ENCODE peak calls at places on chromosomes 5 and 9, in five cellular contexts. C is adipocyte, B is fibroblast of pulmonary artery, K is BJ, I is HL-60. X is an unnamed sample.

GRCh38 chr9:83920469-83920941 is 727 bp downstream of the KIF27 start:
- DNase-seq in C (peak; percentile 71), B (peak; percentile 50), K (no peak), I (no peak), X (peak; percentile 24)

GRCh38 chr5:177086918-177087706 is 397 bp downstream of the FGFR4 start:
- DNase-seq in C (peak; percentile 38), B (no peak), K (no peak), I (peak; percentile 22), X (no peak)

GRCh38 chr5:65062684-65063083 is 294.0 kb downstream of the CWC27 start:
- DNase-seq in C (peak; percentile 95), B (peak; percentile 97), K (peak; percentile 68), I (no peak), X (peak; percentile 23)

GRCh38 chr5:142671801-142672200 is 14.1 kb downstream of the FGF1 start:
- DNase-seq in C (peak; percentile 75), B (peak; percentile 70), K (peak; percentile 51), I (no peak), X (peak; percentile 74)

GRCh38 chr5:114412509-114413171 is 50.8 kb downstream of the KCNN2 start:
- DNase-seq in C (peak; percentile 81), B (peak; percentile 7), K (peak; percentile 99), I (no peak), X (peak; percentile 49)

GRCh38 chr5:16871746-16872339 is 64.2 kb downstream of the MYO10 start:
- DNase-seq in C (peak; percentile 74), B (peak; percentile 56), K (peak; percentile 79), I (no peak), X (no peak)

GRCh38 chr5:56412601-56413379 is 179.7 kb upstream of the ANKRD55 start:
- DNase-seq in C (no peak), B (no peak), K (no peak), I (peak; percentile 59), X (no peak)

GRCh38 chr5:135376961-135377621 is 21.9 kb downstream of the MACROH2A1 start:
- DNase-seq in C (peak; percentile 78), B (no peak), K (no peak), I (no peak), X (peak; percentile 26)

GRCh38 chr5:150124111-150124557 is 31.5 kb downstream of the PDGFRB start:
- DNase-seq in C (no peak), B (no peak), K (no peak), I (no peak), X (no peak)

GRCh38 chr5:106094128-106094726 is 1576.5 kb downstream of the EFNA5 start:
- DNase-seq in C (peak; percentile 93), B (peak; percentile 26), K (no peak), I (no peak), X (peak; percentile 31)

GRCh38 chr5:43389679-43390329 is 22.4 kb downstream of the CCL28 start:
- DNase-seq in C (peak; percentile 96), B (peak; percentile 96), K (peak; percentile 65), I (peak; percentile 87), X (peak; percentile 83)

GRCh38 chr5:1110930-1111726 is 735 bp downstream of the SLC12A7 start:
- DNase-seq in C (peak; percentile 54), B (no peak), K (no peak), I (no peak), X (no peak)

GRCh38 chr9:138051586-138052321 is 174.2 kb downstream of the CACNA1B start:
- DNase-seq in C (no peak), B (no peak), K (no peak), I (no peak), X (no peak)

GRCh38 chr5:74275204-74275992 is 365.1 kb downstream of the ENC1 start:
- DNase-seq in C (peak; percentile 61), B (peak; percentile 37), K (peak; percentile 89), I (peak; percentile 25), X (no peak)

GRCh38 chr5:71748360-71748759 is 29.3 kb downstream of the CARTPT start:
- DNase-seq in C (no peak), B (no peak), K (no peak), I (no peak), X (no peak)

GRCh38 chr9:135239100-135239768 is 151.8 kb downstream of the OLFM1 start:
- DNase-seq in C (no peak), B (no peak), K (no peak), I (no peak), X (no peak)

GRCh38 chr9:97752274-97752673 is 55.1 kb upstream of the XPA start:
- DNase-seq in C (no peak), B (no peak), K (no peak), I (no peak), X (no peak)

GRCh38 chr5:851076-851475 is 290 bp upstream of the ZDHHC11 start:
- DNase-seq in C (no peak), B (no peak), K (no peak), I (no peak), X (no peak)

DNA sequence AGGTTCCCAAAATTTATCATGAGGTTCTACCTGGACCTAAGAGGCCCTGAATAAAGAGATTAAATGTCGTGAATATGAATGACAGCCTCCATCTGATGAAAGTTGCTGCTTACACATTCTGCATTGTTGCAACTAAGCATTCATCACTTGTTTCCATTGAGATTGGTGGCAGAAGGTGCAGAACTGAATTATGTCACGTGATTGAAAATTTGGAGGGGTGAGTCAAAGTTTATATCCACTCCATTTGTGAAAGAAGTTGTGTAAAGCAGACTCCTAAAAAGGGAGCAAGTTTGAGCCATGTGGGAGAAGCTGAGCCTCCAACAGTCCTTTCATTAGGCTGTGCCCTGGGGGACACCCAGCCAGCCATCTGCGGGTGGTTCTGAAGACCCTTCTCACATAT is 4.9 kb upstream of the PTCH1 start:
- DNase-seq in C (no peak), B (no peak), K (no peak), I (no peak), X (no peak)
- H3K4me3 ChIP-seq in C (no peak overlapping the region), B (no peak overlapping the region), K (no peak overlapping the region), I (no peak overlapping the region), X (no peak overlapping the region)

DNA sequence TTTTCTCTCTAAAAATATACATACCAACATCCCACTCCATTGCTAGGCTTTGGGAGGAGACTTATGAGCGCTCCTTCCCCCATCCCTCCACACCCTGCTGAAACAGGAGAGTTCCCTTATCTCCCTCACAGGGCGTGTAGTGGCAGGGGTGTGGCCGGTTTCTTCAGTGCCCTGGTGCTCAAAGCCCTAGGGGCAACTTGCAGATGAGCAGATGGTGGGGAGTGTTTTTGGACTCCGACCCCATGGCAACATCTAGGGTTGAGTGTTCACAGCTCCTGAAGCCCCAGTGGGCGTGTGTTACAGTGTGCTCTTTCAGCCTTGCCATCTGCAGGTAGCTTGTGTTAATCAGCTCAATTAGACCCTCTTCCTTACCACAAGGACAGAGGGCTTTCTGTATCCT is 409.5 kb downstream of the MAT2B start:
- DNase-seq in C (no peak), B (no peak), K (no peak), I (peak; percentile 66), X (no peak)
- H3K4me3 ChIP-seq in C (no peak overlapping the region), B (no peak overlapping the region), K (no peak overlapping the region), I (no peak overlapping the region), X (no peak overlapping the region)

DNA sequence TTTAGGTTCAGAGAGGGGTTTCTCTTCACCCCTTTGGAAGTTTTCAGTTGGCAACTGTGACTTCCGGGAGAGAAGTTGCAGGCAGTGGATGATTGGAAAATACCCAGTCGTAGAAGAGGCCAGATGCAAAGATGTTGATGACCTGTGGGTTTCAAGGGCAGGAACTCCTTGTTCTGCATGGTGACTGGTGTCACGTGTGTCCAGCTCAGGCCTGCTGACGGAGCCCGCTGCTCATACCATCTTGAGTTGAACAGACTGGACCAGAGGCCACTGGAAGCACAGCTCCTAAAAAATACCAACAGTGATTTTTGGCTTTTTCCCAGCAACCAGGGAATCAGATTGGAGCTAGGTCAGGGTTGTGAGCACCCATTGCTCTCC is 243.9 kb upstream of the KLF4 start:
- DNase-seq in C (no peak), B (peak; percentile 29), K (no peak), I (no peak), X (no peak)
- H3K4me3 ChIP-seq in C (peak overlapping the region; percentile 75), B (peak overlapping the region; percentile 32), K (no peak overlapping the region), I (no peak overlapping the region), X (no peak overlapping the region)

GRCh38 chr9:113927277-113927676 is 51.2 kb downstream of the ZNF618 start:
- DNase-seq in C (no peak), B (no peak), K (no peak), I (no peak), X (no peak)
- H3K4me3 ChIP-seq in C (no peak overlapping the region), B (no peak overlapping the region), K (no peak overlapping the region), I (no peak overlapping the region), X (no peak overlapping the region)

GRCh38 chr5:20572560-20572959 is 584.6 kb upstream of the CDH18 start:
- DNase-seq in C (peak; percentile 95), B (peak; percentile 87), K (no peak), I (no peak), X (peak; percentile 48)

GRCh38 chr5:20575515-20575914 is 587.5 kb upstream of the CDH18 start:
- DNase-seq in C (no peak), B (no peak), K (no peak), I (no peak), X (no peak)

GRCh38 chr5:20570486-20570885 is 582.5 kb upstream of the CDH18 start:
- DNase-seq in C (no peak), B (peak; percentile 10), K (no peak), I (no peak), X (no peak)

GRCh38 chr5:20574576-20574975 is 586.6 kb upstream of the CDH18 start:
- DNase-seq in C (no peak), B (no peak), K (no peak), I (no peak), X (no peak)
- H3K4me3 ChIP-seq in C (no peak overlapping the region), B (no peak overlapping the region), K (no peak overlapping the region), I (no peak overlapping the region), X (no peak overlapping the region)